ENCODE peak calls at places on chromosome 6, in four cellular contexts. One of them, this sample, is unnamed.

GRCh38 chr6:56798163-56798562 is 155.5 kb upstream of the DST start:
- DNase-seq in GM23248: peak; percentile 86
- DNase-seq in astrocyte: peak; percentile 63
- DNase-seq in OCI-LY7: no peak
- DNase-seq in this sample: peak; percentile 20

GRCh38 chr6:150233797-150234399 is 91.1 kb downstream of the PPP1R14C start:
- DNase-seq in GM23248: peak; percentile 19
- DNase-seq in astrocyte: no peak
- DNase-seq in OCI-LY7: no peak
- DNase-seq in this sample: no peak

GRCh38 chr6:6918216-6918983 is 189.4 kb upstream of the RREB1 start:
- DNase-seq in GM23248: peak; percentile 84
- DNase-seq in astrocyte: peak; percentile 70
- DNase-seq in OCI-LY7: no peak
- DNase-seq in this sample: peak; percentile 50

GRCh38 chr6:131819507-131820228 is 11.8 kb downstream of the ENPP1 start:
- DNase-seq in GM23248: peak; percentile 40
- DNase-seq in astrocyte: peak; percentile 97
- DNase-seq in OCI-LY7: no peak
- DNase-seq in this sample: no peak

GRCh38 chr6:73452107-73452461 is at the start of gene CGAS:
- DNase-seq in GM23248: peak; percentile 83
- DNase-seq in astrocyte: peak; percentile 20
- DNase-seq in OCI-LY7: peak; percentile 47
- DNase-seq in this sample: peak; percentile 85

GRCh38 chr6:15929685-15930084 is 199.2 kb upstream of the MYLIP start:
- DNase-seq in GM23248: peak; percentile 30
- DNase-seq in astrocyte: no peak
- DNase-seq in OCI-LY7: no peak
- DNase-seq in this sample: no peak

GRCh38 chr6:161654209-161654608 is 380.3 kb upstream of the AGPAT4 start:
- DNase-seq in GM23248: no peak
- DNase-seq in astrocyte: no peak
- DNase-seq in OCI-LY7: no peak
- DNase-seq in this sample: no peak

GRCh38 chr6:129592516-129593232 is 117.3 kb downstream of the ARHGAP18 start:
- DNase-seq in GM23248: peak; percentile 15
- DNase-seq in astrocyte: no peak
- DNase-seq in OCI-LY7: no peak
- DNase-seq in this sample: no peak

GRCh38 chr6:43334466-43335095 is 26.0 kb upstream of the CRIP3 start:
- DNase-seq in GM23248: peak; percentile 69
- DNase-seq in astrocyte: peak; percentile 43
- DNase-seq in OCI-LY7: peak; percentile 41
- DNase-seq in this sample: peak; percentile 69

GRCh38 chr6:23091795-23092194 is 522.4 kb downstream of the HDGFL1 start:
- DNase-seq in GM23248: peak; percentile 35
- DNase-seq in astrocyte: no peak
- DNase-seq in OCI-LY7: no peak
- DNase-seq in this sample: no peak

GRCh38 chr6:50087231-50087954 is 37.7 kb upstream of the DEFB112 start:
- DNase-seq in GM23248: peak; percentile 75
- DNase-seq in astrocyte: peak; percentile 56
- DNase-seq in OCI-LY7: no peak
- DNase-seq in this sample: no peak

GRCh38 chr6:72746276-72746675 is 124.4 kb downstream of the KCNQ5 start:
- DNase-seq in GM23248: peak; percentile 67
- DNase-seq in astrocyte: peak; percentile 66
- DNase-seq in OCI-LY7: no peak
- DNase-seq in this sample: no peak

GRCh38 chr6:56860466-56860865 is 94.4 kb upstream of the BEND6 start:
- DNase-seq in GM23248: peak; percentile 72
- DNase-seq in astrocyte: peak; percentile 53
- DNase-seq in OCI-LY7: no peak
- DNase-seq in this sample: no peak

GRCh38 chr6:155509743-155510475 is 54.3 kb upstream of the NOX3 start:
- DNase-seq in GM23248: no peak
- DNase-seq in astrocyte: no peak
- DNase-seq in OCI-LY7: no peak
- DNase-seq in this sample: no peak

GRCh38 chr6:54031194-54031593 is 80.0 kb upstream of the MLIP start:
- DNase-seq in GM23248: no peak
- DNase-seq in astrocyte: peak; percentile 4
- DNase-seq in OCI-LY7: no peak
- DNase-seq in this sample: no peak

GRCh38 chr6:75691012-75691411 is 58.0 kb upstream of the MYO6 start:
- DNase-seq in GM23248: peak; percentile 38
- DNase-seq in astrocyte: peak; percentile 11
- DNase-seq in OCI-LY7: no peak
- DNase-seq in this sample: no peak

GRCh38 chr6:3500262-3501001 is 43.6 kb upstream of the SLC22A23 start:
- DNase-seq in GM23248: peak; percentile 84
- DNase-seq in astrocyte: peak; percentile 85
- DNase-seq in OCI-LY7: no peak
- DNase-seq in this sample: no peak

GRCh38 chr6:133495205-133495903 is 254.2 kb downstream of the EYA4 start:
- DNase-seq in GM23248: no peak
- DNase-seq in astrocyte: no peak
- DNase-seq in OCI-LY7: no peak
- DNase-seq in this sample: no peak

GRCh38 chr6:109458774-109459531 is 3.4 kb upstream of the MICAL1 start:
- DNase-seq in GM23248: no peak
- DNase-seq in astrocyte: no peak
- DNase-seq in OCI-LY7: peak; percentile 60
- DNase-seq in this sample: no peak

GRCh38 chr6:18654821-18655220 is 267.7 kb downstream of the RNF144B start:
- DNase-seq in GM23248: no peak
- DNase-seq in astrocyte: no peak
- DNase-seq in OCI-LY7: no peak
- DNase-seq in this sample: no peak

GRCh38 chr6:66200390-66200789 is 493.4 kb upstream of the EYS start:
- DNase-seq in GM23248: no peak
- DNase-seq in astrocyte: no peak
- DNase-seq in OCI-LY7: no peak
- DNase-seq in this sample: no peak

GRCh38 chr6:109202409-109203264 is 107.3 kb downstream of the CEP57L1 start:
- DNase-seq in GM23248: peak; percentile 60
- DNase-seq in astrocyte: no peak
- DNase-seq in OCI-LY7: no peak
- DNase-seq in this sample: no peak

GRCh38 chr6:84773431-84774173 is 9.2 kb upstream of the TBX18 start:
- DNase-seq in GM23248: peak; percentile 75
- DNase-seq in astrocyte: no peak
- DNase-seq in OCI-LY7: no peak
- DNase-seq in this sample: no peak

GRCh38 chr6:92810913-92811312 is 608.4 kb downstream of the EPHA7 start:
- DNase-seq in GM23248: peak; percentile 34
- DNase-seq in astrocyte: no peak
- DNase-seq in OCI-LY7: peak; percentile 93
- DNase-seq in this sample: peak; percentile 78

GRCh38 chr6:71727632-71728294 is 158.6 kb upstream of the RIMS1 start:
- DNase-seq in GM23248: peak; percentile 57
- DNase-seq in astrocyte: no peak
- DNase-seq in OCI-LY7: peak; percentile 4
- DNase-seq in this sample: peak; percentile 81

GRCh38 chr6:150395388-150396009 is 26.7 kb downstream of the IYD start:
- DNase-seq in GM23248: peak; percentile 80
- DNase-seq in astrocyte: peak; percentile 34
- DNase-seq in OCI-LY7: peak; percentile 82
- DNase-seq in this sample: peak; percentile 91

GRCh38 chr6:154112181-154112809 is 73.3 kb downstream of the OPRM1 start:
- DNase-seq in GM23248: peak; percentile 6
- DNase-seq in astrocyte: peak; percentile 6
- DNase-seq in OCI-LY7: no peak
- DNase-seq in this sample: no peak

GRCh38 chr6:7650876-7651275 is 60.9 kb downstream of the SNRNP48 start:
- DNase-seq in GM23248: peak; percentile 39
- DNase-seq in astrocyte: peak; percentile 55
- DNase-seq in OCI-LY7: no peak
- DNase-seq in this sample: no peak

GRCh38 chr6:132131777-132132176 is 180.6 kb upstream of the CCN2 start:
- DNase-seq in GM23248: peak; percentile 98
- DNase-seq in astrocyte: peak; percentile 99
- DNase-seq in OCI-LY7: no peak
- DNase-seq in this sample: no peak

GRCh38 chr6:6376845-6377244 is 56.4 kb upstream of the F13A1 start:
- DNase-seq in GM23248: no peak
- DNase-seq in astrocyte: no peak
- DNase-seq in OCI-LY7: peak; percentile 29
- DNase-seq in this sample: no peak

GRCh38 chr6:50278663-50279062 is 228.9 kb upstream of the DEFB112 start:
- DNase-seq in GM23248: no peak
- DNase-seq in astrocyte: no peak
- DNase-seq in OCI-LY7: no peak
- DNase-seq in this sample: no peak

GRCh38 chr6:111477481-111477938 is 5.5 kb downstream of the REV3L start:
- DNase-seq in GM23248: peak; percentile 41
- DNase-seq in astrocyte: no peak
- DNase-seq in OCI-LY7: peak; percentile 79
- DNase-seq in this sample: peak; percentile 68

GRCh38 chr6:169831450-169832246 is 80.2 kb downstream of the ERMARD start:
- DNase-seq in GM23248: peak; percentile 63
- DNase-seq in astrocyte: peak; percentile 14
- DNase-seq in OCI-LY7: peak; percentile 66
- DNase-seq in this sample: peak; percentile 85
- H2AFZ ChIP-seq in GM23248: no peak overlapping the region
- H2AFZ ChIP-seq in astrocyte: peak overlapping the region; percentile 63
- H2AFZ ChIP-seq in OCI-LY7: no peak overlapping the region
- H2AFZ ChIP-seq in this sample: no peak overlapping the region

GRCh38 chr6:100220543-100220942 is 226.5 kb upstream of the MCHR2 start:
- DNase-seq in GM23248: no peak
- DNase-seq in astrocyte: no peak
- DNase-seq in OCI-LY7: no peak
- DNase-seq in this sample: no peak
- H2AFZ ChIP-seq in GM23248: no peak overlapping the region
- H2AFZ ChIP-seq in astrocyte: no peak overlapping the region
- H2AFZ ChIP-seq in OCI-LY7: no peak overlapping the region
- H2AFZ ChIP-seq in this sample: no peak overlapping the region

DNA sequence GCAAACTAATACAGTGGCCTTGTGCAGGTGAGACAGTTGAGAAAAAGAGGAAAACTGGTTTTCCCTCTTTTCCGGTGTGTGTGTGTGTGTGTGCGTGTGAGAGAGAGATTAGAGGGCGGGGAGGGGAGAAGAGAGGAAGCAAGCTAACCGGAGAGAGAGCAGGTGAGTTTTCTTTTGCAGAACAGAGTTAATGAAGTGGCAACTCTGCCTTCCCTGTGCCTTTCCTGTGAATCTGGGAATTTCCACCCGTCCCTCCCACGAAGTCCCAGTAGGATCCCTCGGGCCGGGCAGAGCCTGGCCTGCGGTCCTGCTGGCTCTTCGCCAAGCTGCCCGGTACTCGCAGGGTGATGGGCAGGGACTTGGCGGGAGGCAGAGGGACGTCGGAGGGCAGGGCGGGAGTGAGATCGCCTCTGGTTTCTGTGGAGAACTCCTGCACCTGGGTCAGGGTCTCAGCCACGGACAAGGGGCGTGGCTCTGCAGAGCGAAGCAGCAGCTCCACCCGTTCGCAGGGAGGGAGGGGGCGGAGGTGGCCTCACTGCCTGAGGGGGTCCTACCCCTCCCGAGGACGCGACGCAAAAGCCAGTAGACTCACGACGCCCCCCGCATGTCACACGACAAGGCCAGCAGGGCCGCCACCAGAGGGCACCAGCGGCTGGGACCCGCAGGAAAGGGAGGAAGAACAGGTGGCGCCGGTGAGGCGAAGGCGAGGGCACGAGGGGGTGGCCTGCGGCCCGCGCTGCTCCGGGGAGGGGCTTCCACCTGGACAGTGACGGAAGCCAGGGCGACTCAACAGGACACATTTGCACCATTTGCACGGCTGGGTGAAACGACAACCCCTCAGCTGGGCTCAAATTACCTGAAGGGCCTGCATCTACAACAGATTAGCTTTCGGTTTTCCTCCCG is 51.2 kb upstream of the RNF182 start:
- DNase-seq in GM23248: peak; percentile 48
- DNase-seq in astrocyte: no peak
- DNase-seq in OCI-LY7: peak; percentile 49
- DNase-seq in this sample: peak; percentile 85
- H2AFZ ChIP-seq in GM23248: peak overlapping the region; percentile 43
- H2AFZ ChIP-seq in astrocyte: peak overlapping the region; percentile 91
- H2AFZ ChIP-seq in OCI-LY7: peak overlapping the region; percentile 68
- H2AFZ ChIP-seq in this sample: peak overlapping the region; percentile 85

GRCh38 chr6:5155901-5156300 is 70.8 kb downstream of the PPP1R3G start:
- DNase-seq in GM23248: no peak
- DNase-seq in astrocyte: no peak
- DNase-seq in OCI-LY7: no peak
- DNase-seq in this sample: no peak
- H2AFZ ChIP-seq in GM23248: no peak overlapping the region
- H2AFZ ChIP-seq in astrocyte: no peak overlapping the region
- H2AFZ ChIP-seq in OCI-LY7: no peak overlapping the region
- H2AFZ ChIP-seq in this sample: no peak overlapping the region

DNA sequence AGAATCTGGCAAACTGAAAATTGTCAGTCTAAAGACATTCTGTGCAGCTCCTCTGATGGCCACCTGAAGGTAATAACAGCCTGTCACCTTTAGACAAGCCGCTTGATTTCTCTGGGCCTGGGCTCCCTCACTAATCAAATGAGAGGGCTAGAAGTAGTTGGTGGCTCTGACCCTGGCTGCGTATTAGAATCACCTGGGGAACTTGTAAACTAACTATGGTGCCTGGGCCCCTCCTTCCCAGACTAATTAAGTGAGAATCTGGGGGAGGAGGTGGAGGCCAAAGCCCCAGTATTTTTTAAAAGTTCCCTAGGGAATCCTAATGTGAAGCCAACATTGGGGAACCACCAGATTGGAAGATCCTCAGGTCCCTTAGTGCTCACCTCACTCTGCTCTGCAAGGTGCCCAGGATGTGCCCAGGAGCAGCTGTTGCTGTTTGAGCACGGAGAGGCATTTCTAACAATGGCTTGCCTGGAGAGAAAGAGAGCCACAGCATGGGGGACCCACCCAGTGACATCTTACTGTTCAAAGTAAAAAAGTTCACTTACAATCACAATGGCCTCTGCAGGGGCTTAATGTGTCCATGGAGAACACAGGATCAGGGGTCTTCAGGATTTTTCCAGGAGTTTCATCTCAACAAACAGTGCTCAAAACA is 121.8 kb upstream of the ARID1B start:
- DNase-seq in GM23248: no peak
- DNase-seq in astrocyte: no peak
- DNase-seq in OCI-LY7: no peak
- DNase-seq in this sample: no peak
- H2AFZ ChIP-seq in GM23248: no peak overlapping the region
- H2AFZ ChIP-seq in astrocyte: no peak overlapping the region
- H2AFZ ChIP-seq in OCI-LY7: no peak overlapping the region
- H2AFZ ChIP-seq in this sample: no peak overlapping the region

This sample was measured in Karpas-422.